ENCODE peak calls at places on chromosomes 3 and 15, in six cellular contexts. F is GM03348; A is T-cell; U is NCI-H1105; B is activated CD4-positive, alpha-beta T cell treated with anti-CD3 and anti-CD28 coated beads, Interleukin-2, amount 10 ng/mL, durations not matched to agents 7 days and 5 days; P is GM12878. E is an unnamed sample.

GRCh38 chr3:186722457-186722856 is 5.3 kb downstream of the KNG1 start:
- DNase-seq in F (no peak), A (no peak), U (no peak), B (no peak), P (no peak), E (no peak)

GRCh38 chr3:14602804-14603644 is 48.5 kb upstream of the CCDC174 start:
- DNase-seq in F (peak; percentile 69), A (no peak), U (peak; percentile 2), B (no peak), P (no peak), E (no peak)

GRCh38 chr3:127652246-127652995 is 20.3 kb upstream of the ABTB1 start:
- DNase-seq in F (peak; percentile 72), A (peak; percentile 27), U (peak; percentile 64), B (peak; percentile 40), P (no peak), E (peak; percentile 62)

GRCh38 chr15:69194854-69195253 is 34.4 kb downstream of the GLCE start:
- DNase-seq in F (no peak), A (no peak), U (no peak), B (no peak), P (no peak), E (no peak)

GRCh38 chr3:178385280-178385952 is 150.8 kb upstream of the KCNMB2 start:
- DNase-seq in F (peak; percentile 47), A (no peak), U (peak; percentile 50), B (peak; percentile 7), P (no peak), E (peak; percentile 27)

GRCh38 chr15:52568569-52569243 is at the start of gene ARPP19:
- DNase-seq in F (peak; percentile 91), A (peak; percentile 69), U (peak; percentile 80), B (peak; percentile 86), P (peak; percentile 69), E (peak; percentile 97)

GRCh38 chr3:26438325-26438940 is 184.1 kb upstream of the LRRC3B start:
- DNase-seq in F (no peak), A (no peak), U (no peak), B (no peak), P (no peak), E (no peak)

GRCh38 chr3:124384527-124384926 is 345.7 kb upstream of the UMPS start:
- DNase-seq in F (no peak), A (no peak), U (no peak), B (no peak), P (no peak), E (no peak)

GRCh38 chr3:150414273-150414672 is 6.2 kb downstream of the TSC22D2 start:
- DNase-seq in F (no peak), A (no peak), U (no peak), B (no peak), P (no peak), E (no peak)

GRCh38 chr3:66598168-66598567 is 97.3 kb upstream of the LRIG1 start:
- DNase-seq in F (peak; percentile 33), A (no peak), U (no peak), B (no peak), P (no peak), E (no peak)

GRCh38 chr3:29171583-29171990 is 109.3 kb upstream of the RBMS3 start:
- DNase-seq in F (no peak), A (no peak), U (no peak), B (peak; percentile 26), P (no peak), E (no peak)

GRCh38 chr15:100934735-100935134 is 15.6 kb downstream of the LRRK1 start:
- DNase-seq in F (no peak), A (no peak), U (no peak), B (no peak), P (no peak), E (no peak)

GRCh38 chr15:37246065-37246464 is 145.7 kb upstream of the MEIS2 start:
- DNase-seq in F (no peak), A (no peak), U (no peak), B (no peak), P (no peak), E (no peak)

GRCh38 chr3:39386331-39386730 is 3.2 kb downstream of the SLC25A38 start:
- DNase-seq in F (no peak), A (no peak), U (no peak), B (no peak), P (no peak), E (no peak)

GRCh38 chr15:25237291-25237978 is 201.4 kb downstream of the UBE3A start:
- DNase-seq in F (no peak), A (no peak), U (no peak), B (no peak), P (no peak), E (no peak)

GRCh38 chr3:103767635-103768034 is 1332.8 kb downstream of the ZPLD1 start:
- DNase-seq in F (no peak), A (no peak), U (no peak), B (no peak), P (no peak), E (no peak)

GRCh38 chr3:32354362-32354778 is 37.3 kb upstream of the CMTM7 start:
- DNase-seq in F (no peak), A (no peak), U (no peak), B (no peak), P (no peak), E (no peak)

GRCh38 chr3:97882975-97883598 is 61.3 kb downstream of the CRYBG3 start:
- DNase-seq in F (peak; percentile 17), A (peak; percentile 0), U (no peak), B (no peak), P (no peak), E (peak; percentile 35)

GRCh38 chr3:65006300-65006739 is 318.5 kb upstream of the ADAMTS9 start:
- DNase-seq in F (peak; percentile 58), A (no peak), U (no peak), B (no peak), P (no peak), E (no peak)

GRCh38 chr3:134606033-134607025 is 44.5 kb downstream of the KY start:
- DNase-seq in F (no peak), A (no peak), U (no peak), B (no peak), P (no peak), E (no peak)

GRCh38 chr3:19932422-19932821 is 1.6 kb downstream of the EFHB start:
- DNase-seq in F (no peak), A (no peak), U (no peak), B (no peak), P (no peak), E (no peak)

GRCh38 chr3:134675726-134676252 is 25.0 kb upstream of the KY start:
- DNase-seq in F (no peak), A (no peak), U (no peak), B (no peak), P (no peak), E (no peak)

GRCh38 chr15:88615303-88616107 is 5.6 kb upstream of the AEN start:
- DNase-seq in F (no peak), A (no peak), U (no peak), B (no peak), P (no peak), E (no peak)

GRCh38 chr3:61452536-61452991 is 108.8 kb upstream of the PTPRG start:
- DNase-seq in F (peak; percentile 45), A (no peak), U (no peak), B (no peak), P (no peak), E (peak; percentile 13)

GRCh38 chr3:157136647-157137387 is 23.1 kb downstream of the CCNL1 start:
- DNase-seq in F (peak; percentile 23), A (no peak), U (no peak), B (no peak), P (no peak), E (no peak)

E was measured in RWPE1.